ENCODE peak calls at places on chromosomes 7 and 10, in four cellular contexts. D is GM20000, A is endothelial cell, L is nephron progenitor cell. T is an unnamed sample.

GRCh38 chr7:159019111-159019510 is 125.6 kb downstream of the VIPR2 start:
- DNase-seq in L (no peak), A (no peak), D (no peak), T (no peak)

GRCh38 chr7:50769160-50769484 is 13.6 kb downstream of the GRB10 start:
- DNase-seq in D (no peak), L (no peak), A (no peak), T (no peak)

GRCh38 chr10:36602374-36602773 is 523.0 kb upstream of the ANKRD30A start:
- DNase-seq in D (no peak), A (no peak), L (no peak), T (no peak)

GRCh38 chr10:99612167-99612831 is 7.9 kb downstream of the SLC25A28 start:
- DNase-seq in A (peak), D (peak), L (peak), T (peak)

GRCh38 chr7:19958309-19958896 is 185.0 kb upstream of the TMEM196 start:
- DNase-seq in A (no peak), D (no peak), L (no peak), T (no peak)

GRCh38 chr7:45564485-45564884 is 9.7 kb upstream of the ADCY1 start:
- DNase-seq in L (no peak), A (no peak), D (no peak), T (no peak)

GRCh38 chr10:21687197-21687993 is 153.4 kb downstream of the MLLT10 start:
- DNase-seq in L (no peak), A (no peak), D (no peak), T (no peak)

GRCh38 chr10:128633864-128634541 is 507.8 kb upstream of the MKI67 start:
- DNase-seq in L (no peak), D (no peak), A (no peak), T (no peak)

GRCh38 chr10:11824376-11824775 is 1.2 kb downstream of the PROSER2 start:
- DNase-seq in L (no peak), A (no peak), D (no peak), T (no peak)

GRCh38 chr10:29804025-29804852 is 169.5 kb upstream of the SVIL start:
- DNase-seq in L (no peak), A (no peak), D (no peak), T (no peak)

GRCh38 chr7:142461437-142461836 is 203.6 kb upstream of the PRSS58 start:
- DNase-seq in A (no peak), L (no peak), D (no peak), T (no peak)

GRCh38 chr10:60495357-60495756 is 105.7 kb upstream of the ANK3 start:
- DNase-seq in D (no peak), L (no peak), A (no peak), T (no peak)

GRCh38 chr7:117612637-117613036 is 132.8 kb downstream of the CFTR start:
- DNase-seq in A (no peak), D (no peak), L (no peak), T (no peak)

GRCh38 chr7:143419880-143420279 is 11.2 kb upstream of the EPHA1 start:
- DNase-seq in A (no peak), D (no peak), L (no peak), T (no peak)

GRCh38 chr7:158016171-158017087 is 571.2 kb downstream of the PTPRN2 start:
- DNase-seq in D (no peak), L (no peak), A (no peak), T (no peak)

GRCh38 chr10:124671486-124672075 is 72.6 kb downstream of the FAM53B start:
- DNase-seq in D (no peak), A (no peak), L (peak), T (no peak)

GRCh38 chr7:151598045-151598444 is 78.3 kb upstream of the RHEB start:
- DNase-seq in A (no peak), D (no peak), L (no peak), T (no peak)

GRCh38 chr7:41731486-41732278 is 28.8 kb upstream of the INHBA start:
- DNase-seq in L (no peak), D (peak), A (no peak), T (no peak)

GRCh38 chr7:68321076-68321639 is 1277.1 kb upstream of the AUTS2 start:
- DNase-seq in L (no peak), A (no peak), D (no peak), T (no peak)

GRCh38 chr10:100347568-100348195 is 649 bp downstream of the SCD start:
- DNase-seq in D (no peak), L (peak), A (no peak), T (no peak)

GRCh38 chr7:44103566-44103940 is 592 bp upstream of the AEBP1 start:
- DNase-seq in L (no peak), D (no peak), A (no peak), T (no peak)

GRCh38 chr10:77410523-77410922 is 227.1 kb downstream of the KCNMA1 start:
- DNase-seq in D (no peak), A (no peak), L (no peak), T (no peak)

GRCh38 chr7:29825750-29826529 is 19.6 kb downstream of the WIPF3 start:
- DNase-seq in A (no peak), L (no peak), D (no peak), T (no peak)

GRCh38 chr7:109782806-109783205 is 1213.1 kb downstream of the DNAJB9 start:
- DNase-seq in A (no peak), D (no peak), L (no peak), T (no peak)

GRCh38 chr10:133335238-133336122 is 1.2 kb downstream of the CALY start:
- DNase-seq in A (peak), D (peak), L (peak), T (peak)

GRCh38 chr10:4174197-4174596 is 389.2 kb upstream of the KLF6 start:
- DNase-seq in D (no peak), A (no peak), L (no peak), T (no peak)

GRCh38 chr10:29862926-29863614 is 196.3 kb downstream of the JCAD start:
- DNase-seq in L (no peak), A (no peak), D (no peak), T (no peak)

GRCh38 chr10:102408081-102408727 is 10.4 kb downstream of the PSD start:
- DNase-seq in D (peak), L (no peak), A (no peak), T (no peak)

GRCh38 chr10:76432274-76433012 is 1001.0 kb downstream of the LRMDA start:
- DNase-seq in L (no peak), A (no peak), D (no peak), T (no peak)

GRCh38 chr7:126436213-126436868 is 816.4 kb downstream of the GRM8 start:
- DNase-seq in A (no peak), L (no peak), D (no peak), T (no peak)

GRCh38 chr7:65265959-65266519 is 107.6 kb upstream of the ZNF92 start:
- DNase-seq in A (no peak), L (no peak), D (no peak), T (no peak)

GRCh38 chr10:370222-370825 is 235.1 kb downstream of the ZMYND11 start:
- DNase-seq in D (no peak), A (no peak), L (no peak), T (no peak)

GRCh38 chr10:31142026-31142425 is 110.4 kb upstream of the ZNF438 start:
- DNase-seq in D (no peak), L (no peak), A (no peak), T (no peak)

GRCh38 chr7:45689011-45689796 is 115.0 kb downstream of the ADCY1 start:
- DNase-seq in D (no peak), L (no peak), A (no peak), T (no peak)

GRCh38 chr10:98267894-98268693 is at the start of gene LOXL4:
- DNase-seq in D (peak), L (peak), A (no peak), T (no peak)

DNA sequence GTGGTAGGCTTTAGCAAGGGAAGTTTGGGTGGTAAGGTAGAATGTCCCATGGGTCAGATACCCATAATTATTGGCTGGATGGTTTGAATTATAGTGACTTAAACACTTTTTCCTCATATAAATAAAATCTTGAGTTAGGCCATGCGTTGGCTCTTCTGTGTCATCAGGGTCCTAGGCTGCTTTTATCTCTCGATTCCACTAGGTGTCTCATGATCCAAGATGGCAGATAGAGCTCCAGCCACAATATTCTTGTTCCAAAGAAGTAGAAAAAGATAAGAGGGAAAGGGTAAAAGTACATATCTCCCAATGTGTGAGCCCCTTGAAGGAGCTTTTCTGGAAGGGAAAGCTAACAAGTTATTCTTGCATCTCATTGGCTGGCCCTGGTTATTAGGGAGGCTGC is 144.7 kb downstream of the GRK5 start:
- DNase-seq in L (no peak), D (no peak), A (no peak), T (no peak)
- TF ChIP-seq CTCF in L (no peak), D (no peak), A (no peak), T (no peak)

GRCh38 chr7:122143751-122144711 is at the start of gene AASS:
- DNase-seq in L (peak), A (peak), D (peak), T (peak)
- TF ChIP-seq CTCF in L (no peak), A (no peak), D (no peak), T (no peak)

GRCh38 chr10:71825217-71825616 is 25.8 kb downstream of the PSAP start:
- DNase-seq in L (no peak), D (no peak), A (no peak), T (no peak)
- TF ChIP-seq CTCF in L (no peak), D (no peak), A (no peak), T (no peak)

DNA sequence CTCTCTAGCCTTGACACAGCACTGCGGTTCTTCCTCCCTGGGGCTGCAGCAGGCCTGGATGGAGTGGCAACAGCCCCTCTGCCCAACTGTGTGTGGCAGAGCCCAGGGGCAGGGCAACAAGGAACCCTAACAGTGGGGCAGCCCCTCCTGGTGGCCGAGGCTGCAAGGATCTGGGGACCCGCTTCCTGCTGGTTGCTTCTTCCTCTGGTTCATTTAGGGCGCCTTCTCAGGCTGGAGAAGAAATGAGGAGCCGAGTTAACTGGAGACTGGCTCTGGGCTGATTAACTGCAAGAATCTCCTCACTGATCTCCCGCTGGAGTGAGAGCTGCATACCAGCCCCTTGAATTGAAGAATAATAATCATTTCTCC is 80.1 kb upstream of the EMX2 start:
- DNase-seq in L (no peak), A (peak), D (no peak), T (no peak)
- TF ChIP-seq CTCF in L (peak), A (no peak), D (no peak), T (peak)

GRCh38 chr10:69866688-69867461 is 65.2 kb downstream of the COL13A1 start:
- DNase-seq in A (peak), L (peak), D (no peak), T (peak)
- TF ChIP-seq CTCF in A (no peak), L (no peak), D (no peak), T (no peak)

DNA sequence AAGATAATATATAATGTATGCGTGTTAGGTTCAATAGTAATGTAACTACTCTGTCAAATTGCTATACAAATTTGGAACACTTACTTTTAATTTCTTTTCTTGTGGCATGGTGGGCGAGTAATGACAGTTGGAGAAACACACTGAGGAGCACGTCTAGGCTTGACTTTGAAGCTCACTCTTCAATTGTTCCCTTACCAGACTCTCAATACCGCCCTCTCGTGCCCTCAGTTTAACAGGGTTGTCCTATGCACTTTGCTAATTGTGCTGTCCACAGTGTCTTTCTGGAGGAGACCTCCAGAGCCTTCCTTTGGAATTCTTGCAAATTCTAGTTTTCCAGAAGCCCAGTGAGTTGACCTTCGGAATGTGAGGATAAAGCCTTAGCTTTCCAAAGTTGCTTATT is 107.2 kb upstream of the RELN start:
- DNase-seq in D (no peak), A (peak), L (no peak), T (peak)
- TF ChIP-seq CTCF in D (peak), A (no peak), L (no peak), T (peak)